ENCODE peak calls at places on chromosomes 2 and 18, in ten cellular contexts. A is body of pancreas; U is RWPE1; K is fibroblast of lung; H is psoas muscle; W is GM10248; S is T-helper 9 cell; J is fibroblast of villous mesenchyme; F is NCI-H2081; Z is activated naive CD4-positive, alpha-beta T cell treated with anti-CD3 and anti-CD28 coated beads, Interleukin-2, amount 50 U/mL, for 72 hours. X is an unnamed sample.

GRCh38 chr18:59691046-59691395 is 6.2 kb downstream of the CCBE1 start:
- DNase-seq in A (no peak), U (no peak), K (peak; percentile 17), H (no peak), W (no peak), S (no peak), J (peak; percentile 42), F (no peak), Z (no peak), X (peak; percentile 58)

GRCh38 chr2:194253528-194254259 is 1403.3 kb upstream of the SLC39A10 start:
- DNase-seq in A (no peak), U (no peak), K (no peak), H (no peak), W (no peak), S (no peak), J (no peak), F (no peak), Z (no peak), X (no peak)

GRCh38 chr2:7356909-7357584 is 439.8 kb downstream of the RNF144A start:
- DNase-seq in A (peak; percentile 91), U (no peak), K (no peak), H (no peak), W (no peak), S (no peak), J (no peak), F (no peak), Z (no peak), X (no peak)

GRCh38 chr2:148586528-148587128 is 57.9 kb upstream of the EPC2 start:
- DNase-seq in A (no peak), U (no peak), K (no peak), H (no peak), W (no peak), S (no peak), J (no peak), F (no peak), Z (no peak), X (no peak)

GRCh38 chr18:30987479-30988241 is 54.9 kb downstream of the DSC3 start:
- DNase-seq in A (no peak), U (peak; percentile 73), K (no peak), H (no peak), W (peak; percentile 19), S (no peak), J (no peak), F (no peak), Z (no peak), X (no peak)

GRCh38 chr2:74957886-74958276 is 562 bp upstream of the POLE4 start:
- DNase-seq in A (no peak), U (no peak), K (no peak), H (no peak), W (no peak), S (no peak), J (peak; percentile 24), F (no peak), Z (no peak), X (peak; percentile 81)

GRCh38 chr2:73408198-73408597 is 22.6 kb downstream of the ALMS1 start:
- DNase-seq in A (no peak), U (no peak), K (no peak), H (no peak), W (peak; percentile 19), S (no peak), J (no peak), F (no peak), Z (no peak), X (no peak)

GRCh38 chr2:64177315-64177714 is 33.1 kb upstream of the PELI1 start:
- DNase-seq in A (no peak), U (no peak), K (peak; percentile 57), H (no peak), W (no peak), S (no peak), J (peak; percentile 70), F (no peak), Z (no peak), X (peak; percentile 48)

GRCh38 chr18:60331890-60332289 is 40.7 kb downstream of the MC4R start:
- DNase-seq in A (no peak), U (no peak), K (no peak), H (no peak), W (no peak), S (no peak), J (no peak), F (no peak), Z (no peak), X (no peak)

GRCh38 chr18:13603304-13604019 is 122.9 kb downstream of the FAM210A start:
- DNase-seq in A (no peak), U (no peak), K (no peak), H (no peak), W (no peak), S (no peak), J (no peak), F (no peak), Z (no peak), X (no peak)

GRCh38 chr18:40555914-40556313 is 1399.1 kb upstream of the PIK3C3 start:
- DNase-seq in A (no peak), U (no peak), K (peak; percentile 82), H (no peak), W (no peak), S (no peak), J (peak; percentile 28), F (no peak), Z (no peak), X (no peak)

GRCh38 chr2:219294356-219295351 is 14.5 kb downstream of the PTPRN start:
- DNase-seq in A (peak; percentile 92), U (peak; percentile 84), K (peak; percentile 77), H (peak; percentile 86), W (peak; percentile 98), S (peak; percentile 87), J (peak; percentile 77), F (peak; percentile 78), Z (peak; percentile 95), X (peak; percentile 63)

GRCh38 chr2:142937347-142937746 is 59.9 kb downstream of the KYNU start:
- DNase-seq in A (no peak), U (no peak), K (no peak), H (no peak), W (no peak), S (no peak), J (no peak), F (no peak), Z (no peak), X (no peak)

GRCh38 chr2:231727621-231728020 is 19.3 kb downstream of the PTMA start:
- DNase-seq in A (no peak), U (no peak), K (no peak), H (no peak), W (no peak), S (no peak), J (no peak), F (no peak), Z (no peak), X (no peak)

GRCh38 chr2:19046986-19047780 is 311.2 kb downstream of the OSR1 start:
- DNase-seq in A (no peak), U (no peak), K (peak; percentile 59), H (no peak), W (peak; percentile 13), S (no peak), J (no peak), F (no peak), Z (no peak), X (no peak)

GRCh38 chr2:10333247-10333613 is 30.5 kb downstream of the HPCAL1 start:
- DNase-seq in A (no peak), U (no peak), K (no peak), H (no peak), W (no peak), S (no peak), J (no peak), F (no peak), Z (no peak), X (no peak)

GRCh38 chr2:70828115-70828514 is 7.5 kb downstream of the CD207 start:
- DNase-seq in A (no peak), U (no peak), K (no peak), H (no peak), W (no peak), S (no peak), J (no peak), F (no peak), Z (no peak), X (no peak)

GRCh38 chr2:45637440-45637839 is 14.0 kb upstream of the PRKCE start:
- DNase-seq in A (no peak), U (no peak), K (peak; percentile 26), H (no peak), W (peak; percentile 35), S (no peak), J (peak; percentile 9), F (no peak), Z (no peak), X (no peak)

GRCh38 chr2:44638649-44639048 is 276.9 kb downstream of the CAMKMT start:
- DNase-seq in A (no peak), U (no peak), K (no peak), H (no peak), W (no peak), S (no peak), J (no peak), F (no peak), Z (no peak), X (no peak)

GRCh38 chr2:11074246-11074820 is 80.9 kb upstream of the SLC66A3 start:
- DNase-seq in A (no peak), U (no peak), K (no peak), H (no peak), W (no peak), S (no peak), J (no peak), F (no peak), Z (no peak), X (no peak)

GRCh38 chr2:218238896-218239295 is 21.9 kb downstream of the ARPC2 start:
- DNase-seq in A (no peak), U (no peak), K (no peak), H (no peak), W (no peak), S (no peak), J (peak; percentile 93), F (no peak), Z (no peak), X (no peak)

GRCh38 chr18:11752116-11752911 is 63.2 kb downstream of the GNAL start:
- DNase-seq in A (no peak), U (peak; percentile 40), K (peak; percentile 21), H (no peak), W (no peak), S (no peak), J (peak; percentile 10), F (no peak), Z (peak; percentile 22), X (no peak)

GRCh38 chr2:67503066-67503795 is 106.1 kb downstream of the ETAA1 start:
- DNase-seq in A (no peak), U (peak; percentile 77), K (peak; percentile 93), H (no peak), W (no peak), S (no peak), J (peak; percentile 90), F (no peak), Z (no peak), X (peak; percentile 45)

GRCh38 chr18:72675394-72675793 is 131.3 kb upstream of the CBLN2 start:
- DNase-seq in A (no peak), U (no peak), K (no peak), H (no peak), W (no peak), S (no peak), J (no peak), F (no peak), Z (no peak), X (no peak)

GRCh38 chr18:33115476-33115875 is 325.0 kb downstream of the CCDC178 start:
- DNase-seq in A (no peak), U (no peak), K (no peak), H (no peak), W (no peak), S (no peak), J (no peak), F (no peak), Z (no peak), X (no peak)

GRCh38 chr2:176418768-176419167 is 149.5 kb downstream of the MTX2 start:
- DNase-seq in A (no peak), U (no peak), K (no peak), H (no peak), W (no peak), S (no peak), J (no peak), F (no peak), Z (no peak), X (no peak)

X was measured in fibroblast of the conjunctiva.